ENCODE peak calls at places on chromosome 15, in five cellular contexts. One of them, this sample, is unnamed.

GRCh38 chr15:49815937-49816336 is 195.1 kb downstream of the DTWD1 start:
- DNase-seq in fibroblast of the aortic adventitia: peak
- DNase-seq in fibroblast of mammary gland: peak
- DNase-seq in MCF 10A: no peak
- DNase-seq in AG10803: peak
- DNase-seq in this sample: no peak

GRCh38 chr15:68672781-68673205 is 94.0 kb downstream of the CORO2B start:
- DNase-seq in fibroblast of the aortic adventitia: peak
- DNase-seq in fibroblast of mammary gland: peak
- DNase-seq in MCF 10A: no peak
- DNase-seq in AG10803: peak
- DNase-seq in this sample: no peak

GRCh38 chr15:25677719-25678497 is 185.2 kb downstream of the ATP10A start:
- DNase-seq in fibroblast of the aortic adventitia: no peak
- DNase-seq in fibroblast of mammary gland: no peak
- DNase-seq in MCF 10A: no peak
- DNase-seq in AG10803: no peak
- DNase-seq in this sample: no peak

GRCh38 chr15:39784125-39784524 is 1.5 kb upstream of the FSIP1 start:
- DNase-seq in fibroblast of the aortic adventitia: peak
- DNase-seq in fibroblast of mammary gland: peak
- DNase-seq in MCF 10A: peak
- DNase-seq in AG10803: no peak
- DNase-seq in this sample: no peak

GRCh38 chr15:44097552-44097951 is 97.5 kb downstream of the FRMD5 start:
- DNase-seq in fibroblast of the aortic adventitia: no peak
- DNase-seq in fibroblast of mammary gland: no peak
- DNase-seq in MCF 10A: no peak
- DNase-seq in AG10803: no peak
- DNase-seq in this sample: no peak

GRCh38 chr15:48402778-48403177 is 71.5 kb downstream of the DUT start:
- DNase-seq in fibroblast of the aortic adventitia: no peak
- DNase-seq in fibroblast of mammary gland: no peak
- DNase-seq in MCF 10A: no peak
- DNase-seq in AG10803: no peak
- DNase-seq in this sample: no peak

GRCh38 chr15:95300958-95301357 is 1029.5 kb upstream of the NR2F2 start:
- DNase-seq in fibroblast of the aortic adventitia: peak
- DNase-seq in fibroblast of mammary gland: peak
- DNase-seq in MCF 10A: peak
- DNase-seq in AG10803: peak
- DNase-seq in this sample: no peak

GRCh38 chr15:69515508-69516290 is 63.1 kb downstream of the RPLP1 start:
- DNase-seq in fibroblast of the aortic adventitia: no peak
- DNase-seq in fibroblast of mammary gland: no peak
- DNase-seq in MCF 10A: no peak
- DNase-seq in AG10803: no peak
- DNase-seq in this sample: no peak

GRCh38 chr15:45704329-45705249 is 69.8 kb downstream of the SQOR start:
- DNase-seq in fibroblast of the aortic adventitia: peak
- DNase-seq in fibroblast of mammary gland: peak
- DNase-seq in MCF 10A: no peak
- DNase-seq in AG10803: no peak
- DNase-seq in this sample: no peak

GRCh38 chr15:69465253-69465652 is 12.6 kb downstream of the RPLP1 start:
- DNase-seq in fibroblast of the aortic adventitia: no peak
- DNase-seq in fibroblast of mammary gland: no peak
- DNase-seq in MCF 10A: no peak
- DNase-seq in AG10803: no peak
- DNase-seq in this sample: no peak

GRCh38 chr15:50107591-50108408 is 11.2 kb downstream of the ATP8B4 start:
- DNase-seq in fibroblast of the aortic adventitia: no peak
- DNase-seq in fibroblast of mammary gland: no peak
- DNase-seq in MCF 10A: no peak
- DNase-seq in AG10803: no peak
- DNase-seq in this sample: no peak

GRCh38 chr15:66835558-66835878 is 133.5 kb downstream of the SMAD6 start:
- DNase-seq in fibroblast of the aortic adventitia: peak
- DNase-seq in fibroblast of mammary gland: peak
- DNase-seq in MCF 10A: no peak
- DNase-seq in AG10803: peak
- DNase-seq in this sample: no peak

GRCh38 chr15:100338971-100339444 is 2.8 kb downstream of the ADAMTS17 start:
- DNase-seq in fibroblast of the aortic adventitia: peak
- DNase-seq in fibroblast of mammary gland: peak
- DNase-seq in MCF 10A: peak
- DNase-seq in AG10803: peak
- DNase-seq in this sample: no peak

DNA sequence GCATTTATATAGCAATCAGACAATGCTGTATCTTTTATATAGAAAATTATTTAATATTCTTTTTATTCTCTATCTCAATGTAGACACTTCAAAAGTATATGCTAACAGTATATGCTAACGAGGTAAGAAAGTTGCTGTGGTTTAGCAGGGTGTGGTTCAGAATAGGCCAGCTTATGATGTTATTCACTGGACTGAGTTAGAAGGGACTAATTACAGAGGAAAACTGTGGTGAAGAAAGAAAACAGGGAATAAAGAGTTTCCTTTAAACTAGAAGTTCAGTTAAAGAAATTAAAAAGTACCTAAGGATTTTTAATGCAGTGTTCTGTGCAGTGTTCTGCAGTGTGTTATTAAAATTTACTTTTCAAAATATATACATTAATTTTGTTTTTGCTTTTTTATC is 59.4 kb downstream of the MYO9A start:
- DNase-seq in fibroblast of the aortic adventitia: peak
- DNase-seq in fibroblast of mammary gland: no peak
- DNase-seq in MCF 10A: no peak
- DNase-seq in AG10803: no peak
- DNase-seq in this sample: no peak
- TF ChIP-seq CTCF in fibroblast of the aortic adventitia: no peak
- TF ChIP-seq CTCF in fibroblast of mammary gland: no peak
- TF ChIP-seq CTCF in MCF 10A: no peak
- TF ChIP-seq CTCF in AG10803: no peak
- TF ChIP-seq CTCF in this sample: no peak

DNA sequence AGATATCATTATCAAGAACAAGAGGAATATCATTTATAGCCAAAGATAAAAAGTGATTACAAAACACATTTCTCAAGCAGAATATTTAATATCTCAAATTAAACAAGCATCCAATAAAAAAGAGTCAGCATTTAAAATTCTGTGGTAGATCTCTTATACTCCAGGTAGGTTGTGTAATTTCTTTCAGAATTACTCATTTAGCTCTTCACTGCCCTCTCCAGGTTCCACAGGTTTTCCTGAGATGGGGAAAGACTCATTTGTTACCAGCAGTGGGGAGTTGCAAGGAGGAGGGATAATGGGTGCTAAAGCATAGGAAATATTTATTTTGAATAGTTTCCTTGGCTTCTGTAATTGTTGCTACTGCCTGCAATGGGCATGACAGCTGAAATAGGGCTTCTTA is 83.1 kb upstream of the RASGRP1 start:
- DNase-seq in fibroblast of the aortic adventitia: peak
- DNase-seq in fibroblast of mammary gland: peak
- DNase-seq in MCF 10A: peak
- DNase-seq in AG10803: peak
- DNase-seq in this sample: no peak
- TF ChIP-seq CTCF in fibroblast of the aortic adventitia: peak
- TF ChIP-seq CTCF in fibroblast of mammary gland: peak
- TF ChIP-seq CTCF in MCF 10A: peak
- TF ChIP-seq CTCF in AG10803: peak
- TF ChIP-seq CTCF in this sample: no peak

GRCh38 chr15:73254598-73254997 is 114.2 kb downstream of the HCN4 start:
- DNase-seq in fibroblast of the aortic adventitia: no peak
- DNase-seq in fibroblast of mammary gland: no peak
- DNase-seq in MCF 10A: no peak
- DNase-seq in AG10803: no peak
- DNase-seq in this sample: no peak

GRCh38 chr15:73258271-73259108 is 110.3 kb downstream of the HCN4 start:
- DNase-seq in fibroblast of the aortic adventitia: no peak
- DNase-seq in fibroblast of mammary gland: no peak
- DNase-seq in MCF 10A: no peak
- DNase-seq in AG10803: no peak
- DNase-seq in this sample: no peak
- TF ChIP-seq CTCF in fibroblast of the aortic adventitia: no peak
- TF ChIP-seq CTCF in fibroblast of mammary gland: no peak
- TF ChIP-seq CTCF in MCF 10A: no peak
- TF ChIP-seq CTCF in AG10803: no peak
- TF ChIP-seq CTCF in this sample: no peak

DNA sequence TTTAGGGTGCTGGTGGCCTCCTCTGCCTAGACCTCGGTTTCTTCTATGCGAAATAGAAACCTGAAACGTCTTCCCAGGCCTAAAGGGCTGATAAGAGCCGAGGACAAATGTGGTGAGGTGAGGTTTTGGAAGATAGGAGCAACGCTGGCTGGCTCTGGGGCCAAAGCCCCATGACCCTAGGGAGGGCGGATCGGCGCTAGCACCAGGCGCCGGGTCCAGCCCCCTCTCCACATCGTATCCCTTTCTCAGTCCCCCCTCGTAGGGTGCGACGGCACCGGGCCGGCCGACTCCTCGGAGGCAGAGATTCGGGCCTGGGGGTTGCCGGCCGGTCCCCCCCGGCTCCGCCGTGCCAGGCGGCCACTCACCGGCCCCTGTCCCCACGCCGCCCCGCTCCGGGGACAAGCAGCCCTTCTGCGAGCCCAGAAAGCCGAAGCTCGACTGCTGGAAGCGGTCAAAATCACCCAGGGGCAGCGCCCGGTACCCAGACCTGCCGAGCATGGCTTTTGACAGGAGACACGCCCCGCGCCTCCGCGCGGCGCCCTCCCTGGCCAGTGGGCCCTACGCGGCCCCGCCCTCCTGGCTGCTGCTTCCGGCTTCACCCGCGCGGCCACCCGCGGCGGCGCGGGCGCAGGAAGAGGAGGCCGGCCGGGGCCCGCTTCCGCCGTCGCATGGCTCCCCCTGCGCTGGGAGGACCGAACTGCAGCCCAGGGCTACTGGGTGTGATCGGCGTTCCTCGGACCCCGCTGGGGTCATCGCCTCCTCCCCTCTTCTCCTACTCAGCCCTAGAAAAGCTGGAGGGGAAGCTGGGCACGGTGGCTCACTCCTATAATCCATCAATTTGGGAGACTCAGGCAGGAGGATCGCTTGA is at the start of gene STOML1:
- DNase-seq in fibroblast of the aortic adventitia: peak
- DNase-seq in fibroblast of mammary gland: peak
- DNase-seq in MCF 10A: peak
- DNase-seq in AG10803: peak
- DNase-seq in this sample: peak
- TF ChIP-seq CTCF in fibroblast of the aortic adventitia: peak
- TF ChIP-seq CTCF in fibroblast of mammary gland: peak
- TF ChIP-seq CTCF in MCF 10A: peak
- TF ChIP-seq CTCF in AG10803: peak
- TF ChIP-seq CTCF in this sample: no peak